ENCODE peak calls at places on chromosome 4, in eight cellular contexts. J is left lung, T is HS-5, M is IMR-90, F is hypothalamus, L is BJ, N is NCI-H1417, R is neural crest cell. P is an unnamed sample.

GRCh38 chr4:112377127-112377635 is 80.0 kb downstream of the ALPK1 start:
- DNase-seq in J (no peak), T (no peak), M (no peak), F (no peak), L (no peak), N (peak; percentile 31), R (no peak), P (no peak)

GRCh38 chr4:155679343-155679742 is 12.7 kb downstream of the GUCY1A1 start:
- DNase-seq in J (peak; percentile 64), T (no peak), M (peak; percentile 38), F (no peak), L (no peak), N (no peak), R (no peak), P (peak; percentile 82)

GRCh38 chr4:173537628-173538147 is 7.7 kb upstream of the HAND2 start:
- DNase-seq in J (no peak), T (no peak), M (no peak), F (no peak), L (no peak), N (no peak), R (no peak), P (peak; percentile 81)

GRCh38 chr4:2811830-2812599 is 19.1 kb downstream of the SH3BP2 start:
- DNase-seq in J (peak; percentile 88), T (peak; percentile 41), M (peak; percentile 65), F (peak; percentile 69), L (no peak), N (peak; percentile 61), R (peak; percentile 34), P (peak; percentile 95)

GRCh38 chr4:71456841-71457240 is 118.0 kb downstream of the SLC4A4 start:
- DNase-seq in J (no peak), T (peak; percentile 68), M (peak; percentile 91), F (peak; percentile 32), L (peak; percentile 66), N (no peak), R (no peak), P (no peak)

GRCh38 chr4:122894802-122895201 is 27.6 kb downstream of the NUDT6 start:
- DNase-seq in J (no peak), T (no peak), M (no peak), F (no peak), L (no peak), N (no peak), R (no peak), P (no peak)

GRCh38 chr4:125780159-125780558 is 465.4 kb downstream of the FAT4 start:
- DNase-seq in J (no peak), T (no peak), M (peak; percentile 57), F (no peak), L (peak; percentile 12), N (no peak), R (no peak), P (no peak)

GRCh38 chr4:57405359-57405758 is 295.2 kb upstream of the IGFBP7 start:
- DNase-seq in J (no peak), T (peak; percentile 68), M (no peak), F (no peak), L (peak; percentile 50), N (peak; percentile 12), R (no peak), P (no peak)

GRCh38 chr4:92516450-92516849 is 212.7 kb downstream of the GRID2 start:
- DNase-seq in J (no peak), T (no peak), M (no peak), F (no peak), L (no peak), N (no peak), R (no peak), P (no peak)

GRCh38 chr4:174579421-174579820 is 57.1 kb upstream of the HPGD start:
- DNase-seq in J (no peak), T (no peak), M (no peak), F (no peak), L (no peak), N (no peak), R (no peak), P (no peak)

GRCh38 chr4:148445071-148445902 is 3.1 kb upstream of the NR3C2 start:
- DNase-seq in J (peak; percentile 53), T (no peak), M (no peak), F (peak; percentile 68), L (no peak), N (peak; percentile 61), R (peak; percentile 30), P (peak; percentile 86)

GRCh38 chr4:73776363-73776762 is 36.0 kb downstream of the CXCL8 start:
- DNase-seq in J (no peak), T (no peak), M (peak; percentile 81), F (no peak), L (no peak), N (peak; percentile 71), R (no peak), P (no peak)

GRCh38 chr4:185139736-185140135 is 3.3 kb upstream of the SLC25A4 start:
- DNase-seq in J (no peak), T (no peak), M (no peak), F (no peak), L (no peak), N (no peak), R (no peak), P (no peak)

GRCh38 chr4:86359944-86360478 is at the start of gene MAPK10:
- DNase-seq in J (peak; percentile 73), T (no peak), M (peak; percentile 88), F (peak; percentile 93), L (peak; percentile 21), N (peak; percentile 98), R (peak; percentile 61), P (peak; percentile 84)

GRCh38 chr4:100548209-100548579 is 30.4 kb upstream of the EMCN start:
- DNase-seq in J (no peak), T (no peak), M (no peak), F (no peak), L (no peak), N (no peak), R (no peak), P (no peak)

GRCh38 chr4:122617597-122618593 is 3.0 kb downstream of the IL21 start:
- DNase-seq in J (no peak), T (no peak), M (no peak), F (no peak), L (no peak), N (peak; percentile 6), R (no peak), P (no peak)

P was measured in posterior vena cava.